ENCODE peak calls at places on chromosomes 5 and 9, in seven cellular contexts. J, P, H, I, V, E and R are unnamed samples. For H3K9me3, the result is how much of the 10 kb centered on the place peaks cover.

GRCh38 chr5:26329562-26330189 is 708.7 kb downstream of the CDH9 start:
- DNase-seq in J (no peak), P (no peak), H (no peak), I (no peak), V (no peak), E (no peak), R (no peak)

GRCh38 chr9:113012492-113012891 is 500 bp upstream of the ZNF883 start:
- DNase-seq in J (no peak), P (no peak), H (no peak), I (no peak), V (no peak), E (no peak), R (no peak)

GRCh38 chr9:83583151-83584014 is 39.6 kb upstream of the IDNK start:
- DNase-seq in J (no peak), P (no peak), H (peak), I (no peak), V (no peak), E (no peak), R (peak)

GRCh38 chr9:110623462-110624025 is 44.0 kb upstream of the SVEP1 start:
- DNase-seq in J (no peak), P (no peak), H (peak), I (no peak), V (no peak), E (no peak), R (no peak)

GRCh38 chr5:136216230-136216629 is 23.3 kb upstream of the SMIM32 start:
- DNase-seq in J (no peak), P (no peak), H (no peak), I (no peak), V (no peak), E (no peak), R (no peak)

GRCh38 chr9:92510747-92511146 is 25.0 kb downstream of the ECM2 start:
- DNase-seq in J (no peak), P (no peak), H (no peak), I (no peak), V (no peak), E (no peak), R (no peak)

GRCh38 chr5:38871211-38871610 is 25.4 kb downstream of the OSMR start:
- DNase-seq in J (no peak), P (no peak), H (no peak), I (no peak), V (no peak), E (no peak), R (no peak)

GRCh38 chr9:98995971-98996504 is 52.3 kb downstream of the COL15A1 start:
- DNase-seq in J (no peak), P (no peak), H (no peak), I (no peak), V (no peak), E (no peak), R (no peak)

GRCh38 chr9:133862585-133863041 is 124.5 kb upstream of the SARDH start:
- DNase-seq in J (peak), P (no peak), H (peak), I (peak), V (no peak), E (peak), R (no peak)

GRCh38 chr9:129885018-129885669 is 49.9 kb downstream of the USP20 start:
- DNase-seq in J (peak), P (no peak), H (peak), I (peak), V (no peak), E (no peak), R (peak)

GRCh38 chr5:172508471-172509404 is 54.4 kb upstream of the SH3PXD2B start:
- DNase-seq in J (no peak), P (no peak), H (peak), I (no peak), V (peak), E (no peak), R (no peak)

GRCh38 chr5:122297587-122298298 is 14.3 kb upstream of the SNCAIP start:
- DNase-seq in J (no peak), P (no peak), H (no peak), I (no peak), V (no peak), E (no peak), R (no peak)
- TF ChIP-seq CTCF in J (no peak), P (no peak), H (no peak), I (no peak), V (no peak), E (no peak), R (no peak)

GRCh38 chr5:178981381-178981780 is 13.7 kb downstream of the GRM6 start:
- DNase-seq in J (no peak), P (no peak), H (no peak), I (no peak), V (no peak), E (no peak), R (no peak)

GRCh38 chr5:178983728-178984127 is 11.4 kb downstream of the GRM6 start:
- DNase-seq in J (no peak), P (no peak), H (no peak), I (no peak), V (no peak), E (no peak), R (no peak)

GRCh38 chr5:178986326-178986960 is 8.7 kb downstream of the GRM6 start:
- DNase-seq in J (no peak), P (no peak), H (no peak), I (no peak), V (no peak), E (no peak), R (no peak)

GRCh38 chr5:178982941-178983340 is 12.2 kb downstream of the GRM6 start:
- DNase-seq in J (no peak), P (no peak), H (no peak), I (no peak), V (no peak), E (no peak), R (no peak)

GRCh38 chr5:178984145-178985072 is 10.7 kb downstream of the GRM6 start:
- DNase-seq in J (no peak), P (no peak), H (no peak), I (no peak), V (no peak), E (no peak), R (no peak)
- H3K9me3 ChIP-seq in J (half or more), P (under half), H (under half), I (under half), V (under half), E (half or more), R (under half)

DNA sequence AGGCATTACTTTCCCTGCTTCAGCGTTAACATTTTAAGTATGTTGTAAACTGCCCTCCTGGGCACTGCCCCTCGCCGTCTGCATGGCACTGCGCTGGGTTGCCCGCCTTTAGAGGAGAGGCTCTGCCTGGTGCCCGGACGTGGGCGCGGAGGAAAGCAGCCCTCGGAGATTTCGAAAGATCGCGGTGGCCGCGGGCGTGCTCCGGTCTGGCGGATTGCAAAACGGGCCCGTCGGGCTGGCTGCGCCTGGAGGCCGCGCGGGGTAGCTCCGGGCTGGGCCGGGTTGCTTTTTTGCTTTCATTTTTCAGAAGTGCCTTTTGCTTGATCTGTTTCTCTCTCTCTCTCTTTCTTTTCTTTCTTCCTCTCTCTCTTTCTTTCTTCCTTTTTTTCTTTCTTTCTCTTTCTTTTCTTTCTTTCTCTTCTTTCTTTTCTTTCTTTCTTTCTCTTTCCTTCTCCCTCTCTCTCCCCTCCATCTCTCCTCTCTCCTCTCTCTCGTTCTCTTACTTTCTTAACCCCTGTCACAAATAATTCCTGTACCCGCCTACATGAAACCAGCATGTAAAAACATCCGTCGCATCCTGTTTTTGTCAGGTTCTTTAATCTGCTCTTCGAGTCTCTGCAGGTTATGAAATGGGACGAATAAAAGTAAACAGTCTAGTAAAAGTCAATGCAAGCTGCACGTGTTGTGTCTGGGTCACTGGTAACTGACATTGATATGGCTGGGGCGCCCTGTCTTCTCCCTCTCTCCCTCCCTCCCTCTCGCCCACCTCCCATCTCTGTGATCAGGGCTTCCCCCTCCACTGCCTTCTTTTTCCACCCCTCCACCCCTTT is 1.7 kb downstream of the FST start:
- DNase-seq in J (peak), P (no peak), H (peak), I (peak), V (peak), E (peak), R (no peak)
- TF ChIP-seq CTCF in J (no peak), P (peak), H (no peak), I (peak), V (no peak), E (peak), R (no peak)

DNA sequence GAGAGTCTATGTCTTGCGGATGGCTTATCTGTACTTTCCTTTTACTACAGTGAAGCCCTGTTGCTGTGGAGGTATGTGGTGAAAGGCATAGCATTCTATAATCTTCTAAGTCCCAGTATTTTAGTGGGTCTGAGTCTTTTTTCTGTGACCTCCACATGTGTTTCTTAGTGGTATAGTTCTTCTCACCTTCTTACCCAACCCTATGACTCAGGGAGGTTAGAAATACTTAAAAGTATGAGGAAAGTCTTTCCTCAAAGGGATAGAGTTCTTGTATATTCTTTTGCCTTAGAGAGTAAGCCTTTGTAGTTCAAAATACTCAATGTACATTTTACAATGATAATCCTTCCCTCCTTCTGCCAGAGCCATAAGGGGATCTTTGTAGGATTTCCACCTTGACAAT is 621.9 kb upstream of the CTNND2 start:
- DNase-seq in J (no peak), P (no peak), H (no peak), I (no peak), V (no peak), E (no peak), R (no peak)
- H3K9me3 ChIP-seq in J (under half), P (under half), H (under half), I (under half), V (under half), E (under half), R (under half)

DNA sequence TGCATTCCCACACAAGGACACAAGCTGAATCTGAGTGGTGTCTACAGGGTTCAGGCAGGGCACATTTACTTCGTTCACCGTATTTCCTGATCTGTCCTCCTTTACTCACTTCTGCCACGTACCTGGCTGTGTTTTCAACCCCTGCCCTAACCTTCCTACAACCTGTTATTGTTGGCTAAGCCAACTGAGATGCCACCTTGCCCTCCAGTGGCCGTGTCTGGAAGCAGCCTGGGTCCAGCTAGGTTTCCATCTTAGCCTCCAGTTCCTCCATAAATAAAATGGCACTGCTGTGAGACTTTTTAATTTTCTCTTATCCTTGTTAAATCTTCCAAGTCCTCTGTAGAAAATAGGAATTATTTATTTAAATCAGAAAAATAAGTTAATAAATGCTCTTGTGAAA is 64.8 kb downstream of the ATP10B start:
- DNase-seq in J (no peak), P (no peak), H (no peak), I (no peak), V (peak), E (no peak), R (no peak)
- TF ChIP-seq CTCF in J (peak), P (no peak), H (no peak), I (no peak), V (no peak), E (no peak), R (no peak)

GRCh38 chr5:154498597-154499393 is 20.8 kb upstream of the HAND1 start:
- DNase-seq in J (no peak), P (no peak), H (no peak), I (no peak), V (no peak), E (no peak), R (no peak)
- H3K9me3 ChIP-seq in J (under half), P (under half), H (under half), I (under half), V (under half), E (under half), R (under half)

GRCh38 chr9:123217148-123217585 is 51.2 kb downstream of the STRBP start:
- DNase-seq in J (no peak), P (no peak), H (no peak), I (no peak), V (no peak), E (no peak), R (no peak)
- TF ChIP-seq CTCF in J (no peak), P (no peak), H (no peak), I (no peak), V (no peak), E (no peak), R (no peak)

DNA sequence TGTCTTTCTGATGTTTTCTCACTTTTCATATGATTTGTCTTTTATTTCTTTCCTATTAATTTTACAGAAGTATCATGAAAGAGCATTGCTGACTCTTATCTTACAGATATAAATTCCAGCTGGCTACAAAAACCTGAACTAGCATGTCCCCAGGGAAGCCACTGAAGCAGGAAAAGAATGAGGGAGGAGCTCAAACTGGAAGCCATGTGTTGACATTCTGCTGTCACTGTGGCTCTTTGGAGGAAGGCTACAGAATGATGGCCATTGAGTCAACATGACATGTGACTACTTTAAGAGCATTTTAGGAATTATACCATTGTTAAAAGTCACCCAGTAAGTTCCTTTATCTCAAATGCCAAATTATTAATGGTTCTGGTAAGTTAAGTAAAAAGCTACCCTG is 638.3 kb upstream of the DMAC1 start:
- DNase-seq in J (no peak), P (no peak), H (no peak), I (no peak), V (no peak), E (no peak), R (no peak)
- H3K9me3 ChIP-seq in J (under half), P (under half), H (under half), I (under half), V (under half), E (under half), R (under half)

GRCh38 chr9:76298497-76299144 is 95.6 kb downstream of the RFK start:
- DNase-seq in J (no peak), P (no peak), H (no peak), I (no peak), V (no peak), E (no peak), R (no peak)
- TF ChIP-seq CTCF in J (no peak), P (no peak), H (no peak), I (no peak), V (no peak), E (peak), R (no peak)